ENCODE peak calls at places on chromosomes 1 and 21, in four cellular contexts. M is HepG2, U is K562, Q is GM12878. I is an unnamed sample. For H3K27me3, the result is how much of the 10 kb centered on the place peaks cover.

GRCh38 chr1:213122514-213122929 is 71.5 kb downstream of the RPS6KC1 start:
- DNase-seq in M (peak), U (peak), Q (no peak), I (peak)

GRCh38 chr21:33059319-33059894 is 10.5 kb upstream of the OLIG1 start:
- DNase-seq in M (peak), U (no peak), Q (no peak), I (no peak)

GRCh38 chr1:34412597-34413392 is 236.1 kb downstream of the C1orf94 start:
- DNase-seq in M (no peak), U (no peak), Q (no peak), I (no peak)

GRCh38 chr1:153697191-153697872 is 18.8 kb downstream of the NPR1 start:
- DNase-seq in M (peak), U (peak), Q (no peak), I (no peak)

GRCh38 chr1:229015791-229016190 is 255.1 kb upstream of the RAB4A start:
- DNase-seq in M (peak), U (no peak), Q (no peak), I (no peak)

GRCh38 chr1:236095705-236096500 is 31.0 kb upstream of the NID1 start:
- DNase-seq in M (no peak), U (no peak), Q (no peak), I (no peak)

GRCh38 chr1:116365857-116366256 is 7.2 kb upstream of the ATP1A1 start:
- DNase-seq in M (no peak), U (no peak), Q (no peak), I (no peak)

GRCh38 chr1:81780705-81781454 is 19.9 kb upstream of the ADGRL2 start:
- DNase-seq in M (no peak), U (no peak), Q (no peak), I (no peak)

GRCh38 chr21:41012425-41012824 is 155.5 kb upstream of the BACE2 start:
- DNase-seq in M (no peak), U (no peak), Q (no peak), I (no peak)

GRCh38 chr1:45824607-45825006 is 21.2 kb downstream of the MAST2 start:
- DNase-seq in M (no peak), U (no peak), Q (no peak), I (no peak)

GRCh38 chr1:79982218-79982617 is 975.7 kb upstream of the ADGRL4 start:
- DNase-seq in M (no peak), U (no peak), Q (no peak), I (no peak)

GRCh38 chr1:193703655-193704054 is 517.2 kb upstream of the B3GALT2 start:
- DNase-seq in M (no peak), U (no peak), Q (no peak), I (no peak)

GRCh38 chr1:72530646-72531045 is 248.3 kb upstream of the NEGR1 start:
- DNase-seq in M (no peak), U (no peak), Q (no peak), I (no peak)

GRCh38 chr1:158371188-158371953 is 17.7 kb downstream of the CD1E start:
- DNase-seq in M (no peak), U (no peak), Q (peak), I (no peak)

GRCh38 chr1:37347104-37347503 is 127.3 kb upstream of the ZC3H12A start:
- DNase-seq in M (no peak), U (no peak), Q (no peak), I (no peak)

GRCh38 chr1:115428676-115429075 is 90.6 kb upstream of the NGF start:
- DNase-seq in M (no peak), U (no peak), Q (no peak), I (no peak)

GRCh38 chr1:69967245-69967766 is 238.1 kb downstream of the LRRC40 start:
- DNase-seq in M (no peak), U (no peak), Q (no peak), I (no peak)

GRCh38 chr1:28170036-28170596 is 6.4 kb downstream of the PTAFR start:
- DNase-seq in M (peak), U (no peak), Q (no peak), I (no peak)

GRCh38 chr1:163035791-163036249 is 33.3 kb upstream of the RGS4 start:
- DNase-seq in M (no peak), U (no peak), Q (no peak), I (peak)
- TF ChIP-seq SIN3A in M (no peak), U (no peak), Q (no peak), I (no peak)

DNA sequence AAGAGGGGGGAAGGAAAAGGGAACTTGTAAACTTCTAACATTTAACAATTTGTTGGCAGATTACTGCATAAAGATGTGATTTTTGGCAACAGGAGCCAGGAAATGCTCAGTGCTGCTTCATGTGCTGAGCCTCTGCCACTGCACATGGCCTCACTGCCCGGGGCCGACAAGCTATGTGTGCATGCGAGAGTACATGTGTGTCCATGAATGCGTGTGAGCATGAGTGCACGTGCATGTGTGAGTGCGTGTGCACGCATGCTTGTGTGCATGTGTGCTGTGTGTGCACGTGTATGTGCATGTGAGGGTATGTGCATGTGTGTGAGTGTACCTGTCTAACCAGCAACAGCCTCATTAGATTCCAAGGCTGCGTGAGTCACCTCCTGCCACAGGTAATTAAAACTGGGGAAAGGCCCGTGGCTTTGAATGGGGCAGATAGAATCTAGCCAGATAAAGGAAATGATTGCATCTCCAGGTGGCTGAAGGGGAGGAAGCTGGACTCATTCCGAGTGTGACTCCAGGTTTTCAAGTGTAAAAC is 41.4 kb upstream of the TSPEAR start:
- DNase-seq in M (no peak), U (no peak), Q (no peak), I (peak)
- H3K27me3 ChIP-seq in M (under half), U (half or more), Q (under half), I (under half)

GRCh38 chr1:169322138-169322537 is 45.5 kb downstream of the NME7 start:
- DNase-seq in M (no peak), U (no peak), Q (no peak), I (no peak)

GRCh38 chr1:169318845-169319244 is 48.8 kb downstream of the NME7 start:
- DNase-seq in M (no peak), U (no peak), Q (no peak), I (no peak)

GRCh38 chr1:169325117-169325516 is 42.5 kb downstream of the NME7 start:
- DNase-seq in M (no peak), U (no peak), Q (no peak), I (no peak)

GRCh38 chr1:169326644-169327316 is 40.8 kb downstream of the NME7 start:
- DNase-seq in M (no peak), U (peak), Q (peak), I (no peak)

DNA sequence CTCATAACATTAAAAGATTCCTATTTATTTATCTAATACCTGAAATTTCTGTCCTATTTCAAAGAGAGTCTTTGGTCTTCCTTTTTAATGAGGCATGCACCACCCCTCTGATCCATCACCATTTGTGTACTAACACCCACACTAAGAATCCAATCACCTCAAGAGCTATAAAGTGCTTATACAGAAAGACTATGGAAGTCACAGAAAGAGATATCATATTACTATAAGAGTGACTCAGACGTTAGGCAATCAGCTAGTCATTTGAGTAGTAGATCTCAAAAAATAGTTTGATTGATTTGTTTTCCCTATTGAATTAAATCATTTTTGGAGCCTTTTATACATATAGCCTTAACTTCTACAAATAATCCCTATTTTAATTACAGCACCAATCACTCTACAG is 46.1 kb downstream of the NME7 start:
- DNase-seq in M (no peak), U (no peak), Q (no peak), I (peak)
- TF ChIP-seq SP1 in M (no peak), U (no peak), Q (no peak), I (peak)

GRCh38 chr1:42739753-42740700 is at the start of gene CLDN19:
- DNase-seq in M (peak), U (peak), Q (no peak), I (no peak)
- TF ChIP-seq SIN3A in M (no peak), U (no peak), Q (no peak), I (no peak)

GRCh38 chr1:42420145-42420544 is 35.7 kb downstream of the ZMYND12 start:
- DNase-seq in M (no peak), U (no peak), Q (no peak), I (no peak)
- H3K27me3 ChIP-seq in M (under half), U (half or more), Q (under half), I (under half)

GRCh38 chr1:219724440-219724839 is 111.5 kb upstream of the ZC3H11B start:
- DNase-seq in M (no peak), U (peak), Q (no peak), I (no peak)

GRCh38 chr1:219731771-219732170 is 118.9 kb upstream of the ZC3H11B start:
- DNase-seq in M (no peak), U (no peak), Q (no peak), I (no peak)

DNA sequence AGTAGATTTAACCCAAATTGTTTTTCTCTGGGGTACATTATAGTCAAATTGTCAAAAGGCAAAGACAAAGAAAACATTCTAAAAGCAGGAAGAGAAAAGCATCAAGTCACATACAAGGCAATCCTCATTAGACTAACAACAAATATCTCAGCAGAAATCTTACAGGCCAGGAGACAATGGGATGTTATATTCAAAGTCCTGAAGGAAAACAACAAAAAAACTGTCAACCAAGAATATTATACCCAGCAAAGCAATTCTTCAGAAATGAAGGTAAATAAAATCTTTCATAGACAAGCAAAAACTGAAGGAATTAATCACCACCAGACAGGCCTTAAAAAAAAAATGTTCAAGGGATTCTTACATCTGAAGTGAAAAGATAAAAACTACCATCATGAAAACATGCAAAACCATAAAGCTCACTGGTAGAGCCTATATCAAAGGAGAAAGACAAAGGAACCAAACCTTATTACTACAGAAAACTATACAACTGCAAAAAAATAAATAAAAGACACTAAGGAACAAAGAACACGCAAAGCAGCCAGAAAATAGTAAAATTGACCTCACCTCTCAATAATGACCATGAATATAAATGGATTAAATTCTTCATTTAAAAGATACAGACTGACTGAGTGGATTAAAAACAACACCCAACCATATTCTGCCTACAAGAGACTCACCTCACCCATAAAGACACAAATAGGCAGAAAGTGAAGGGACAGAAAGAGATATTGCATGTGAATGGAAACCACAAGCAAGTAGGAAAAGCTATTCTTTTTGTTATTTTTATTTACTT is 113.8 kb upstream of the ZC3H11B start:
- DNase-seq in M (no peak), U (no peak), Q (no peak), I (no peak)
- TF ChIP-seq SP1 in M (no peak), U (no peak), Q (no peak), I (no peak)

GRCh38 chr1:17833661-17834501 is 78.7 kb downstream of the ACTL8 start:
- DNase-seq in M (no peak), U (no peak), Q (no peak), I (no peak)
- TF ChIP-seq SIN3A in M (no peak), U (no peak), Q (no peak), I (no peak)

GRCh38 chr1:110083453-110084225 is 13.2 kb upstream of the ALX3 start:
- DNase-seq in M (no peak), U (no peak), Q (no peak), I (no peak)
- H3K27me3 ChIP-seq in M (under half), U (under half), Q (under half), I (under half)